ENCODE peak calls at places on chromosomes 13 and 19, in nine cellular contexts. A is amniotic stem cell, D is H9, C is Caco-2, E is ascending aorta, N is NCI-H774, W is neuronal stem cell, T is IMR-90, I is NCI-H1930. H is an unnamed sample.

GRCh38 chr19:42140125-42140754 is 8.0 kb upstream of the POU2F2 start:
- DNase-seq in E (no peak), I (no peak), D (peak; percentile 90), T (peak; percentile 72), C (peak; percentile 76), A (no peak), N (no peak), W (peak; percentile 80), H (peak; percentile 43)

GRCh38 chr19:39407644-39408391 is 1.2 kb downstream of the ZFP36 start:
- DNase-seq in N (no peak), A (no peak), D (no peak), T (no peak), E (peak; percentile 75), W (no peak), I (no peak), C (peak; percentile 47), H (no peak)

GRCh38 chr13:93814658-93815057 is 588.1 kb downstream of the GPC6 start:
- DNase-seq in D (no peak), I (no peak), E (no peak), A (no peak), W (no peak), N (no peak), C (no peak), T (no peak), H (no peak)

GRCh38 chr19:15449620-15450527 is at the start of gene WIZ:
- DNase-seq in C (peak; percentile 87), D (peak; percentile 75), A (peak; percentile 22), W (peak; percentile 62), N (peak; percentile 66), T (peak; percentile 55), E (peak; percentile 94), I (peak; percentile 59), H (peak; percentile 24)

GRCh38 chr13:101398191-101398590 is 18.1 kb downstream of the NALCN start:
- DNase-seq in T (peak; percentile 81), E (no peak), W (no peak), A (no peak), C (no peak), I (no peak), N (no peak), D (no peak), H (no peak)

GRCh38 chr19:19823916-19824315 is 2.4 kb upstream of the ZNF506 start:
- DNase-seq in D (no peak), I (no peak), N (no peak), A (no peak), C (no peak), T (no peak), E (no peak), W (no peak), H (no peak)

GRCh38 chr13:72437458-72437857 is 290.0 kb downstream of the MZT1 start:
- DNase-seq in C (no peak), N (no peak), D (no peak), W (no peak), T (peak; percentile 63), E (no peak), A (peak; percentile 28), I (no peak), H (no peak)

GRCh38 chr19:10433131-10433536 is 12.8 kb downstream of the PDE4A start:
- DNase-seq in W (no peak), E (no peak), N (no peak), T (no peak), D (no peak), A (no peak), C (no peak), I (no peak), H (no peak)

GRCh38 chr19:53394522-53394973 is 401 bp upstream of the ZNF765 start:
- DNase-seq in N (peak; percentile 63), D (peak; percentile 83), E (peak; percentile 77), W (no peak), C (no peak), I (peak; percentile 39), A (no peak), T (peak; percentile 61), H (no peak)

GRCh38 chr19:33400856-33401682 is 27.6 kb downstream of the CEBPG start:
- DNase-seq in A (no peak), I (no peak), D (no peak), W (no peak), N (no peak), E (no peak), C (no peak), T (no peak), H (no peak)

GRCh38 chr19:11279505-11280236 is 16.3 kb upstream of the TSPAN16 start:
- DNase-seq in N (no peak), I (no peak), W (no peak), T (no peak), C (no peak), E (no peak), A (no peak), D (no peak), H (no peak)

GRCh38 chr19:54574527-54575056 is 1.0 kb downstream of the LILRA2 start:
- DNase-seq in D (no peak), T (no peak), C (no peak), W (no peak), N (no peak), A (no peak), E (no peak), I (no peak), H (no peak)

GRCh38 chr19:5326986-5327623 is 13.5 kb downstream of the PTPRS start:
- DNase-seq in A (no peak), C (no peak), T (no peak), D (no peak), E (no peak), N (no peak), I (no peak), W (no peak), H (no peak)

GRCh38 chr19:43425567-43426392 is 11.1 kb downstream of the TEX101 start:
- DNase-seq in W (no peak), I (no peak), D (no peak), A (no peak), C (peak; percentile 29), T (peak; percentile 18), N (peak; percentile 34), E (no peak), H (no peak)

GRCh38 chr13:112140366-112140765 is 73.4 kb downstream of the SOX1 start:
- DNase-seq in A (no peak), D (no peak), N (no peak), I (no peak), T (no peak), W (no peak), E (no peak), C (no peak), H (no peak)

GRCh38 chr19:1312732-1313694 is 27.3 kb downstream of the EFNA2 start:
- DNase-seq in E (no peak), I (no peak), A (peak; percentile 9), D (no peak), N (no peak), C (peak; percentile 70), T (peak; percentile 58), W (no peak), H (peak; percentile 13)

GRCh38 chr19:17847538-17848366 is at the start of gene JAK3:
- DNase-seq in A (no peak), T (peak; percentile 46), W (peak; percentile 79), I (no peak), C (no peak), E (peak; percentile 75), D (peak; percentile 91), N (no peak), H (no peak)

GRCh38 chr13:113616991-113617749 is 32.6 kb downstream of the TFDP1 start:
- DNase-seq in W (peak; percentile 62), I (no peak), E (no peak), D (peak; percentile 61), C (no peak), T (peak; percentile 72), N (peak; percentile 83), A (no peak), H (peak; percentile 24)

GRCh38 chr13:99199541-99200432 is 867 bp upstream of the UBAC2 start:
- DNase-seq in N (no peak), D (no peak), W (no peak), C (no peak), I (no peak), T (no peak), E (peak; percentile 75), A (no peak), H (no peak)

GRCh38 chr19:16684216-16684615 is 23.3 kb downstream of the TMEM38A start:
- DNase-seq in N (no peak), A (no peak), W (no peak), E (no peak), C (no peak), T (no peak), I (no peak), D (no peak), H (no peak)

GRCh38 chr19:40529093-40529954 is 47.3 kb upstream of the SHKBP1 start:
- DNase-seq in T (peak; percentile 61), C (peak; percentile 91), W (peak; percentile 87), D (peak; percentile 91), A (peak; percentile 14), E (peak; percentile 91), I (peak; percentile 98), N (peak; percentile 91), H (peak; percentile 37)

GRCh38 chr13:108915095-108915633 is 285.8 kb downstream of the MYO16 start:
- DNase-seq in I (no peak), E (no peak), D (no peak), A (no peak), W (no peak), N (peak; percentile 55), C (peak; percentile 25), T (peak; percentile 50), H (no peak)

GRCh38 chr19:8605514-8605913 is 5.0 kb downstream of the ADAMTS10 start:
- DNase-seq in E (no peak), N (no peak), W (no peak), C (no peak), T (no peak), D (no peak), I (no peak), A (no peak), H (no peak)

GRCh38 chr19:51247972-51248371 is 2.9 kb upstream of the SIGLECL1 start:
- DNase-seq in E (no peak), C (no peak), N (no peak), D (no peak), A (no peak), I (no peak), T (no peak), W (no peak), H (no peak)

GRCh38 chr13:28540612-28541011 is 45.7 kb upstream of the FLT1 start:
- DNase-seq in W (no peak), C (no peak), N (no peak), I (no peak), T (peak; percentile 57), E (no peak), D (no peak), A (no peak), H (no peak)

GRCh38 chr13:114106991-114107685 is 25.3 kb downstream of the RASA3 start:
- DNase-seq in I (no peak), E (peak; percentile 50), A (no peak), T (no peak), D (no peak), N (no peak), W (no peak), C (no peak), H (no peak)

GRCh38 chr13:31009166-31009565 is 76.7 kb downstream of the TEX26 start:
- DNase-seq in A (no peak), W (no peak), T (no peak), C (no peak), I (no peak), E (no peak), N (no peak), D (no peak), H (no peak)

GRCh38 chr19:48295458-48295857 is 25.6 kb downstream of the ZNF114 start:
- DNase-seq in I (no peak), C (peak; percentile 36), A (no peak), W (no peak), N (no peak), E (no peak), D (no peak), T (no peak), H (no peak)

GRCh38 chr13:71493189-71493588 is 373.8 kb downstream of the DACH1 start:
- DNase-seq in T (no peak), W (no peak), A (no peak), D (no peak), I (no peak), C (no peak), N (no peak), E (no peak), H (no peak)

GRCh38 chr19:50992666-50993035 is 8.8 kb downstream of the KLK8 start:
- DNase-seq in D (no peak), C (no peak), I (no peak), T (no peak), N (no peak), A (no peak), W (no peak), E (no peak), H (no peak)

GRCh38 chr13:70249332-70250064 is 141.2 kb upstream of the KLHL1 start:
- DNase-seq in N (no peak), C (peak; percentile 36), I (no peak), D (peak; percentile 35), E (no peak), W (peak; percentile 21), T (no peak), A (no peak), H (peak; percentile 7)

H was measured in smooth muscle cell of the brain vasculature.